ENCODE peak calls at places on chromosome 6, in four cellular contexts. C is K562, Y is GM12878, S is SK-N-SH. O is an unnamed sample.
A peak's percentile ranks its signal among the peaks of the same experiment; 100 is the strongest.

GRCh38 chr6:40341726-40342125 is 245.4 kb downstream of the LRFN2 start:
- DNase-seq in Y (no peak), S (no peak), C (no peak), O (no peak)

GRCh38 chr6:68158256-68158655 is 476.8 kb upstream of the ADGRB3 start:
- DNase-seq in C (no peak), S (no peak), Y (no peak), O (no peak)

GRCh38 chr6:108157234-108157971 is 8.4 kb upstream of the NR2E1 start:
- DNase-seq in Y (no peak), S (peak; percentile 73), C (no peak), O (peak; percentile 57)

GRCh38 chr6:64085126-64085525 is 449.5 kb downstream of the PHF3 start:
- DNase-seq in Y (no peak), S (no peak), C (no peak), O (no peak)

GRCh38 chr6:134911532-134911931 is 38.4 kb downstream of the ALDH8A1 start:
- DNase-seq in Y (no peak), S (no peak), C (no peak), O (no peak)

GRCh38 chr6:51854876-51855275 is 232.5 kb downstream of the PKHD1 start:
- DNase-seq in C (no peak), S (no peak), Y (no peak), O (peak; percentile 28)

GRCh38 chr6:69835414-69836179 is 30.8 kb upstream of the COL19A1 start:
- DNase-seq in C (peak; percentile 8), Y (no peak), S (peak; percentile 24), O (no peak)

GRCh38 chr6:106138151-106138550 is 52.0 kb downstream of the PRDM1 start:
- DNase-seq in C (no peak), Y (no peak), S (no peak), O (no peak)

GRCh38 chr6:97669191-97669651 is 386.2 kb upstream of the MMS22L start:
- DNase-seq in C (no peak), Y (peak; percentile 74), S (peak; percentile 15), O (peak; percentile 19)

GRCh38 chr6:22079788-22080187 is 217.0 kb downstream of the PRL start:
- DNase-seq in C (no peak), S (no peak), Y (no peak), O (no peak)

GRCh38 chr6:44223471-44224153 is at the start of gene SLC29A1:
- DNase-seq in S (peak; percentile 95), Y (no peak), C (peak; percentile 96), O (peak; percentile 87)

GRCh38 chr6:128836761-128837160 is 46.2 kb upstream of the LAMA2 start:
- DNase-seq in Y (no peak), C (no peak), S (no peak), O (no peak)

GRCh38 chr6:166736606-166737005 is 109.6 kb upstream of the RPS6KA2 start:
- DNase-seq in C (no peak), S (no peak), Y (no peak), O (no peak)

GRCh38 chr6:156935000-156935399 is 157.8 kb downstream of the ARID1B start:
- DNase-seq in C (no peak), S (no peak), Y (no peak), O (no peak)

GRCh38 chr6:6969761-6970223 is 138.0 kb upstream of the RREB1 start:
- DNase-seq in Y (no peak), S (no peak), C (peak; percentile 50), O (peak; percentile 24)

GRCh38 chr6:52815167-52816092 is 11.8 kb upstream of the GSTA1 start:
- DNase-seq in C (peak; percentile 63), S (peak; percentile 67), Y (no peak), O (peak; percentile 64)

GRCh38 chr6:108592371-108593337 is 31.9 kb downstream of the FOXO3 start:
- DNase-seq in C (peak; percentile 26), S (no peak), Y (peak; percentile 76), O (no peak)

GRCh38 chr6:1678966-1679690 is 69.4 kb downstream of the FOXC1 start:
- DNase-seq in S (no peak), Y (no peak), C (no peak), O (no peak)

GRCh38 chr6:40907198-40907701 is 131.8 kb downstream of the UNC5CL start:
- DNase-seq in S (peak; percentile 41), C (no peak), Y (no peak), O (no peak)

GRCh38 chr6:137811121-137811911 is 55.7 kb upstream of the TNFAIP3 start:
- DNase-seq in S (no peak), Y (peak; percentile 95), C (peak; percentile 62), O (no peak)

GRCh38 chr6:72418495-72418894 is 203.4 kb upstream of the KCNQ5 start:
- DNase-seq in Y (no peak), S (no peak), C (no peak), O (no peak)

GRCh38 chr6:129730477-129731165 is 20.6 kb upstream of the ARHGAP18 start:
- DNase-seq in S (no peak), C (peak; percentile 18), Y (no peak), O (no peak)

GRCh38 chr6:107292570-107293285 is 166.6 kb downstream of the PDSS2 start:
- DNase-seq in Y (no peak), S (peak; percentile 69), C (peak; percentile 14), O (no peak)

GRCh38 chr6:148457137-148457842 is 114.7 kb downstream of the SASH1 start:
- DNase-seq in Y (no peak), S (no peak), C (no peak), O (no peak)

GRCh38 chr6:135883045-135883444 is 31.5 kb downstream of the PDE7B start:
- DNase-seq in S (no peak), Y (no peak), C (no peak), O (no peak)

GRCh38 chr6:106514281-106514885 is 114.9 kb downstream of the RTN4IP1 start:
- DNase-seq in Y (no peak), S (no peak), C (no peak), O (no peak)

GRCh38 chr6:2396856-2397640 is 151.6 kb upstream of the GMDS start:
- DNase-seq in Y (no peak), S (no peak), C (no peak), O (no peak)

GRCh38 chr6:149336529-149336928 is 19.0 kb downstream of the TAB2 start:
- DNase-seq in Y (no peak), C (no peak), S (no peak), O (no peak)

GRCh38 chr6:125942677-125943527 is 13.7 kb upstream of the HINT3 start:
- DNase-seq in C (no peak), Y (no peak), S (no peak), O (no peak)

GRCh38 chr6:98539669-98540207 is 294.6 kb upstream of the POU3F2 start:
- DNase-seq in C (no peak), S (no peak), Y (no peak), O (no peak)

GRCh38 chr6:29926795-29927427 is 15.4 kb upstream of the HLA-A start:
- DNase-seq in Y (no peak), S (no peak), C (peak; percentile 20), O (peak; percentile 77)

GRCh38 chr6:109865968-109866367 is 112.1 kb upstream of the GPR6 start:
- DNase-seq in C (no peak), S (no peak), Y (no peak), O (peak; percentile 61)

GRCh38 chr6:134510121-134510520 is 192.2 kb upstream of the SGK1 start:
- DNase-seq in S (no peak), Y (no peak), C (no peak), O (no peak)

GRCh38 chr6:100803264-100803663 is 77.9 kb downstream of the ASCC3 start:
- DNase-seq in S (no peak), Y (no peak), C (no peak), O (no peak)

GRCh38 chr6:6420097-6420496 is 99.6 kb upstream of the F13A1 start:
- DNase-seq in C (no peak), S (no peak), Y (no peak), O (no peak)

GRCh38 chr6:154482858-154483257 is 27.6 kb downstream of the CNKSR3 start:
- DNase-seq in S (peak; percentile 23), C (no peak), Y (no peak), O (no peak)

GRCh38 chr6:166420351-166420750 is 37.6 kb upstream of the MPC1 start:
- DNase-seq in C (no peak), S (no peak), Y (no peak), O (no peak)

GRCh38 chr6:134178230-134179044 is 126.0 kb upstream of the SLC2A12 start:
- DNase-seq in S (peak; percentile 66), Y (peak; percentile 53), C (peak; percentile 61), O (peak; percentile 79)

DNA sequence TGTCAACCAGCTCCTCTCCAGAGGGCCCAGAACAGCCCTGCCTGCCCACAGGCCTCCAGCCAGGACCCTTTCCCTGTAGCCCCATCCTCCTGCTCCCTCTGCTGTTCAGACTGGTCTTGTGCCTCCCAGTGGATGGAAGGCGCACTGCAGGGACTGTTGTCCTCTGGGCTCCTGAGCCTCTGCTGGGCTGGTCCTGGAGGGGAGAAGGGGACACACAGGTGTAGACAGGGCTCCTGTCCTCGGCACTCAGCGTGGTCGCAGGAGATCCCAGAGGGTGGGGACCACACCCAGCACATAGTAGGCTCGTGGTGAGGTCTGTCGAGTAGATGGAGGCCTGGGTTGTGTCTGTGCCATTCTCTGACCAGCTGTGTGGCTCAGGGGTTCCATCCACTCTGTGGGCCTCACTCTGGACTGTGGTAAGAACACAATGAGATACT is 11.5 kb downstream of the ITPR3 start:
- DNase-seq in S (peak; percentile 80), C (peak; percentile 76), Y (no peak), O (peak; percentile 95)
- TF ChIP-seq USF1 in S (no peak), C (peak; percentile 30), Y (no peak), O (no peak)

GRCh38 chr6:27280064-27280539 is 32.0 kb downstream of the POM121L2 start:
- DNase-seq in Y (no peak), C (peak; percentile 68), S (peak; percentile 31), O (peak; percentile 67)
- TF ChIP-seq USF1 in Y (no peak), C (no peak), S (no peak), O (no peak)

GRCh38 chr6:170131351-170131750 is 159.5 kb downstream of the DLL1 start:
- DNase-seq in S (no peak), Y (no peak), C (no peak), O (no peak)

GRCh38 chr6:170132561-170132991 is 158.3 kb downstream of the DLL1 start:
- DNase-seq in Y (no peak), S (no peak), C (no peak), O (no peak)

GRCh38 chr6:170130771-170131241 is 160.1 kb downstream of the DLL1 start:
- DNase-seq in S (no peak), C (no peak), Y (no peak), O (no peak)

GRCh38 chr6:170130201-170130621 is 160.7 kb downstream of the DLL1 start:
- DNase-seq in S (no peak), C (no peak), Y (no peak), O (no peak)

DNA sequence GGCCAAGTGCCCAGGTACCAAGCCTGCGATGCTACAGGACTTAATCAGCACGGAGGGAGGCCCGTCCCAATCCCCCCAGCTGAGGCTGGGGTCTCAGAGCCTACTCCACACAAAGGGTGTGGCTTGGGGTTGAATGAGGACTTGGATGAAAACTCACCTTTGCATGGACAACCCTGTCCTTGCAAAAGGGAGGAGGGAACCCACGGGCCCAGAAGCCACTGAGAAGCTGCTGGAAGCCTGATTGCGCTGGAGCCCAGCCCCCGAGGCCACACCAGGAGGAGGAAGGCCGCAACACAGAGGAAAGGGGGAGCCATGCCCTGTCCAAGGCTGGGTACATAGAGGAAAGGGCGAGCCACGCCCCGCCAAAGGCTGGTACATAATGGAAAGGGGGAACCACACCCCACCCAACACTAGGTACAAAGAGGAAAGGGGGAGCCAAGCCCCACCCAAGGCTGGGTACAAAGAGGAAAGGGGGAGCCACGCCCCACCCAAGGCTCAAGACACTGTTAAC is 158.8 kb downstream of the DLL1 start:
- DNase-seq in C (no peak), S (no peak), Y (no peak), O (no peak)
- TF ChIP-seq USF1 in C (no peak), S (no peak), Y (no peak), O (no peak)

GRCh38 chr6:16473184-16473907 is 235.0 kb downstream of the GMPR start:
- DNase-seq in C (no peak), Y (peak; percentile 93), S (no peak), O (no peak)
- TF ChIP-seq USF1 in C (no peak), Y (no peak), S (no peak), O (no peak)

GRCh38 chr6:14316911-14317535 is 199.5 kb downstream of the CD83 start:
- DNase-seq in C (no peak), S (peak; percentile 22), Y (no peak), O (peak; percentile 42)
- TF ChIP-seq USF1 in C (no peak), S (no peak), Y (no peak), O (no peak)